ENCODE peak calls at places on chromosomes 16 and 17, in seven cellular contexts. One of them, this sample, is unnamed.
A peak's percentile ranks its signal among the peaks of the same experiment; 100 is the strongest.

GRCh38 chr17:81189670-81190530 is 23.9 kb upstream of the AATK start:
- ATAC-seq in central memory CD8-positive, alpha-beta T cell: no peak
- ATAC-seq in stimulated activated naive CD8-positive, alpha-beta T cell treated with anti-CD3 and anti-CD28 coated beads, Interleukin-15, amount 100 ng/mL, for 72 hours: peak; percentile 11
- ATAC-seq in aorta: no peak
- ATAC-seq in left ventricle myocardium superior: no peak
- ATAC-seq in sciatic nerve: peak; percentile 63
- ATAC-seq in GM23338: peak; percentile 41
- ATAC-seq in this sample: peak; percentile 14

GRCh38 chr16:67760206-67760605 is 41.1 kb upstream of the GFOD2 start:
- ATAC-seq in sciatic nerve: no peak
- ATAC-seq in GM23338: no peak
- ATAC-seq in central memory CD8-positive, alpha-beta T cell: no peak
- ATAC-seq in left ventricle myocardium superior: peak; percentile 82
- ATAC-seq in aorta: no peak
- ATAC-seq in stimulated activated naive CD8-positive, alpha-beta T cell treated with anti-CD3 and anti-CD28 coated beads, Interleukin-15, amount 100 ng/mL, for 72 hours: no peak
- ATAC-seq in this sample: no peak

GRCh38 chr17:60107526-60108257 is 29.0 kb upstream of the HEATR6 start:
- ATAC-seq in stimulated activated naive CD8-positive, alpha-beta T cell treated with anti-CD3 and anti-CD28 coated beads, Interleukin-15, amount 100 ng/mL, for 72 hours: no peak
- ATAC-seq in left ventricle myocardium superior: no peak
- ATAC-seq in aorta: no peak
- ATAC-seq in central memory CD8-positive, alpha-beta T cell: no peak
- ATAC-seq in GM23338: no peak
- ATAC-seq in sciatic nerve: no peak
- ATAC-seq in this sample: no peak

GRCh38 chr16:56869513-56870270 is 4.7 kb downstream of the SLC12A3 start:
- ATAC-seq in sciatic nerve: no peak
- ATAC-seq in left ventricle myocardium superior: no peak
- ATAC-seq in central memory CD8-positive, alpha-beta T cell: peak; percentile 65
- ATAC-seq in GM23338: peak; percentile 72
- ATAC-seq in aorta: no peak
- ATAC-seq in stimulated activated naive CD8-positive, alpha-beta T cell treated with anti-CD3 and anti-CD28 coated beads, Interleukin-15, amount 100 ng/mL, for 72 hours: peak; percentile 78
- ATAC-seq in this sample: peak; percentile 68

GRCh38 chr16:12142157-12142556 is 165.6 kb downstream of the SNX29 start:
- ATAC-seq in sciatic nerve: no peak
- ATAC-seq in aorta: no peak
- ATAC-seq in stimulated activated naive CD8-positive, alpha-beta T cell treated with anti-CD3 and anti-CD28 coated beads, Interleukin-15, amount 100 ng/mL, for 72 hours: no peak
- ATAC-seq in left ventricle myocardium superior: peak; percentile 93
- ATAC-seq in GM23338: no peak
- ATAC-seq in central memory CD8-positive, alpha-beta T cell: no peak
- ATAC-seq in this sample: no peak

GRCh38 chr16:77794586-77794985 is 6.2 kb downstream of the VAT1L start:
- ATAC-seq in left ventricle myocardium superior: no peak
- ATAC-seq in central memory CD8-positive, alpha-beta T cell: no peak
- ATAC-seq in stimulated activated naive CD8-positive, alpha-beta T cell treated with anti-CD3 and anti-CD28 coated beads, Interleukin-15, amount 100 ng/mL, for 72 hours: no peak
- ATAC-seq in sciatic nerve: no peak
- ATAC-seq in aorta: no peak
- ATAC-seq in GM23338: no peak
- ATAC-seq in this sample: no peak

GRCh38 chr17:34435182-34435928 is 72.3 kb upstream of the CCL1 start:
- ATAC-seq in GM23338: no peak
- ATAC-seq in central memory CD8-positive, alpha-beta T cell: no peak
- ATAC-seq in aorta: no peak
- ATAC-seq in sciatic nerve: no peak
- ATAC-seq in left ventricle myocardium superior: no peak
- ATAC-seq in stimulated activated naive CD8-positive, alpha-beta T cell treated with anti-CD3 and anti-CD28 coated beads, Interleukin-15, amount 100 ng/mL, for 72 hours: no peak
- ATAC-seq in this sample: no peak

GRCh38 chr16:1282275-1282995 is 26.6 kb downstream of the TPSD1 start:
- ATAC-seq in sciatic nerve: peak; percentile 56
- ATAC-seq in left ventricle myocardium superior: no peak
- ATAC-seq in GM23338: no peak
- ATAC-seq in stimulated activated naive CD8-positive, alpha-beta T cell treated with anti-CD3 and anti-CD28 coated beads, Interleukin-15, amount 100 ng/mL, for 72 hours: no peak
- ATAC-seq in aorta: no peak
- ATAC-seq in central memory CD8-positive, alpha-beta T cell: no peak
- ATAC-seq in this sample: no peak

GRCh38 chr17:32287804-32288511 is 22.3 kb downstream of the RHBDL3 start:
- ATAC-seq in aorta: no peak
- ATAC-seq in stimulated activated naive CD8-positive, alpha-beta T cell treated with anti-CD3 and anti-CD28 coated beads, Interleukin-15, amount 100 ng/mL, for 72 hours: no peak
- ATAC-seq in GM23338: peak; percentile 17
- ATAC-seq in central memory CD8-positive, alpha-beta T cell: no peak
- ATAC-seq in left ventricle myocardium superior: no peak
- ATAC-seq in sciatic nerve: no peak
- ATAC-seq in this sample: no peak

GRCh38 chr17:4005296-4006164 is 41.3 kb upstream of the ATP2A3 start:
- ATAC-seq in sciatic nerve: no peak
- ATAC-seq in central memory CD8-positive, alpha-beta T cell: no peak
- ATAC-seq in aorta: no peak
- ATAC-seq in GM23338: no peak
- ATAC-seq in stimulated activated naive CD8-positive, alpha-beta T cell treated with anti-CD3 and anti-CD28 coated beads, Interleukin-15, amount 100 ng/mL, for 72 hours: no peak
- ATAC-seq in left ventricle myocardium superior: no peak
- ATAC-seq in this sample: no peak

GRCh38 chr17:40564883-40565744 is at the start of gene CCR7:
- ATAC-seq in central memory CD8-positive, alpha-beta T cell: peak; percentile 48
- ATAC-seq in GM23338: no peak
- ATAC-seq in aorta: no peak
- ATAC-seq in sciatic nerve: no peak
- ATAC-seq in stimulated activated naive CD8-positive, alpha-beta T cell treated with anti-CD3 and anti-CD28 coated beads, Interleukin-15, amount 100 ng/mL, for 72 hours: peak; percentile 52
- ATAC-seq in left ventricle myocardium superior: no peak
- ATAC-seq in this sample: peak; percentile 13